ENCODE peak calls at places on chromosomes 13 and 19, in eight cellular contexts. M is H54, Y is activated T-cell treated with anti-CD3 and anti-CD28 coated beads for 1 hour, T is small intestine, B is neural crest cell, P is DMS153, H is bronchial epithelial cell, V is T-helper 1 cell. R is an unnamed sample.

GRCh38 chr13:21638319-21639282 is 32.3 kb upstream of the FGF9 start:
- DNase-seq in M (no peak), Y (peak; percentile 11), T (peak; percentile 49), B (peak; percentile 43), P (no peak), H (peak; percentile 90), V (peak; percentile 9), R (no peak)

GRCh38 chr19:1066251-1066747 is 668 bp upstream of the ARHGAP45 start:
- DNase-seq in M (no peak), Y (no peak), T (no peak), B (no peak), P (no peak), H (no peak), V (no peak), R (no peak)

GRCh38 chr13:111027481-111028439 is 87.3 kb upstream of the ARHGEF7 start:
- DNase-seq in M (no peak), Y (no peak), T (no peak), B (no peak), P (no peak), H (peak; percentile 7), V (no peak), R (no peak)

GRCh38 chr13:90055121-90055520 is 1292.4 kb upstream of the MIR17HG start:
- DNase-seq in M (no peak), Y (no peak), T (no peak), B (no peak), P (peak; percentile 15), H (peak; percentile 90), V (no peak), R (no peak)

GRCh38 chr19:39246951-39247669 is 1.5 kb downstream of the IFNL4 start:
- DNase-seq in M (no peak), Y (no peak), T (no peak), B (peak; percentile 18), P (peak; percentile 3), H (no peak), V (no peak), R (no peak)

GRCh38 chr19:45817010-45817724 is 2.1 kb upstream of the RSPH6A start:
- DNase-seq in M (peak; percentile 91), Y (peak; percentile 97), T (peak; percentile 89), B (peak; percentile 100), P (peak; percentile 65), H (peak; percentile 83), V (peak; percentile 91), R (peak; percentile 73)

GRCh38 chr13:51371768-51372399 is 32.4 kb downstream of the SERPINE3 start:
- DNase-seq in M (no peak), Y (no peak), T (no peak), B (no peak), P (no peak), H (no peak), V (no peak), R (no peak)

GRCh38 chr19:38298841-38299680 is 5.0 kb upstream of the C19orf33 start:
- DNase-seq in M (no peak), Y (no peak), T (no peak), B (no peak), P (no peak), H (no peak), V (no peak), R (no peak)

GRCh38 chr19:19758164-19758563 is 25.3 kb upstream of the ZNF14 start:
- DNase-seq in M (no peak), Y (no peak), T (no peak), B (no peak), P (no peak), H (no peak), V (no peak), R (no peak)

GRCh38 chr13:109211616-109212015 is 574.8 kb downstream of the IRS2 start:
- DNase-seq in M (peak; percentile 18), Y (no peak), T (no peak), B (peak; percentile 46), P (no peak), H (peak; percentile 52), V (no peak), R (no peak)

GRCh38 chr13:46113596-46113995 is 8.8 kb upstream of the CPB2 start:
- DNase-seq in M (no peak), Y (no peak), T (no peak), B (no peak), P (no peak), H (peak; percentile 78), V (no peak), R (no peak)

GRCh38 chr13:69947577-69947976 is 160.0 kb upstream of the ATXN8OS start:
- DNase-seq in M (no peak), Y (no peak), T (no peak), B (no peak), P (no peak), H (no peak), V (no peak), R (no peak)

GRCh38 chr19:37468961-37469777 is at the start of gene ZNF570:
- DNase-seq in M (no peak), Y (peak; percentile 81), T (peak; percentile 87), B (peak; percentile 78), P (peak; percentile 47), H (peak; percentile 67), V (peak; percentile 89), R (peak; percentile 57)

GRCh38 chr13:111005808-111006494 is 91.1 kb upstream of the ANKRD10 start:
- DNase-seq in M (no peak), Y (no peak), T (no peak), B (no peak), P (no peak), H (no peak), V (no peak), R (peak; percentile 97)

GRCh38 chr19:57242821-57243220 is 2.4 kb downstream of the ZNF805 start:
- DNase-seq in M (no peak), Y (no peak), T (no peak), B (no peak), P (no peak), H (no peak), V (no peak), R (no peak)

GRCh38 chr13:40596484-40596883 is 70.0 kb downstream of the FOXO1 start:
- DNase-seq in M (no peak), Y (no peak), T (no peak), B (no peak), P (no peak), H (no peak), V (peak; percentile 44), R (no peak)

GRCh38 chr19:46824887-46825730 is 25.5 kb downstream of the AP2S1 start:
- DNase-seq in M (no peak), Y (no peak), T (no peak), B (no peak), P (no peak), H (no peak), V (peak; percentile 53), R (no peak)

GRCh38 chr13:42707596-42707995 is 73.8 kb upstream of the FAM216B start:
- DNase-seq in M (no peak), Y (no peak), T (no peak), B (no peak), P (no peak), H (peak; percentile 29), V (no peak), R (no peak)

GRCh38 chr19:28456264-28456663 is 756.7 kb downstream of the UQCRFS1 start:
- DNase-seq in M (no peak), Y (no peak), T (no peak), B (no peak), P (no peak), H (no peak), V (no peak), R (no peak)

GRCh38 chr13:78978381-78978998 is 319.5 kb upstream of the OBI1 start:
- DNase-seq in M (peak; percentile 7), Y (peak; percentile 12), T (peak; percentile 55), B (peak; percentile 60), P (peak; percentile 77), H (peak; percentile 65), V (peak; percentile 42), R (peak; percentile 41)

GRCh38 chr13:107459430-107459829 is 755.9 kb downstream of the LIG4 start:
- DNase-seq in M (no peak), Y (no peak), T (no peak), B (no peak), P (no peak), H (no peak), V (no peak), R (no peak)

GRCh38 chr19:58009666-58010301 is 7.2 kb upstream of the ZNF606 start:
- DNase-seq in M (no peak), Y (peak; percentile 25), T (peak; percentile 51), B (no peak), P (no peak), H (peak; percentile 75), V (peak; percentile 35), R (no peak)

GRCh38 chr13:24228852-24229458 is 68.4 kb downstream of the SPATA13 start:
- DNase-seq in M (peak; percentile 9), Y (no peak), T (peak; percentile 69), B (no peak), P (peak; percentile 54), H (peak; percentile 67), V (peak; percentile 63), R (peak; percentile 12)

GRCh38 chr19:35206855-35207254 is 21.7 kb downstream of the FAM187B start:
- DNase-seq in M (no peak), Y (no peak), T (no peak), B (no peak), P (no peak), H (no peak), V (no peak), R (no peak)

GRCh38 chr13:99809931-99810330 is 161.6 kb downstream of the ZIC5 start:
- DNase-seq in M (no peak), Y (no peak), T (peak; percentile 81), B (no peak), P (no peak), H (no peak), V (no peak), R (no peak)

GRCh38 chr19:58581227-58582141 is 8.3 kb upstream of the MZF1 start:
- DNase-seq in M (no peak), Y (peak; percentile 83), T (peak; percentile 50), B (peak; percentile 92), P (no peak), H (peak; percentile 68), V (peak; percentile 88), R (no peak)

GRCh38 chr19:49910179-49910578 is 13.5 kb upstream of the IL4I1 start:
- DNase-seq in M (no peak), Y (no peak), T (no peak), B (no peak), P (no peak), H (no peak), V (no peak), R (no peak)

GRCh38 chr13:112900691-112901091 is 68.3 kb upstream of the MCF2L start:
- DNase-seq in M (no peak), Y (no peak), T (no peak), B (no peak), P (no peak), H (no peak), V (no peak), R (no peak)

GRCh38 chr19:28466107-28467045 is 746.6 kb downstream of the UQCRFS1 start:
- DNase-seq in M (peak; percentile 47), Y (peak; percentile 54), T (peak; percentile 61), B (peak; percentile 78), P (peak; percentile 72), H (peak; percentile 13), V (peak; percentile 13), R (no peak)

GRCh38 chr13:36297600-36298338 is at the start of gene CCDC169:
- DNase-seq in M (peak; percentile 39), Y (peak; percentile 43), T (peak; percentile 61), B (peak; percentile 49), P (peak; percentile 16), H (peak; percentile 32), V (peak; percentile 65), R (peak; percentile 42)

GRCh38 chr13:80442613-80443012 is 101.7 kb upstream of the SPRY2 start:
- DNase-seq in M (no peak), Y (no peak), T (no peak), B (no peak), P (no peak), H (no peak), V (no peak), R (no peak)

GRCh38 chr13:93805736-93806135 is 579.1 kb downstream of the GPC6 start:
- DNase-seq in M (no peak), Y (no peak), T (no peak), B (no peak), P (no peak), H (no peak), V (no peak), R (no peak)

GRCh38 chr13:48838193-48839000 is 137.3 kb upstream of the FNDC3A start:
- DNase-seq in M (no peak), Y (no peak), T (no peak), B (no peak), P (peak; percentile 16), H (no peak), V (no peak), R (no peak)

GRCh38 chr19:39430675-39431593 is 4.8 kb downstream of the RPS16 start:
- DNase-seq in M (peak; percentile 85), Y (no peak), T (peak; percentile 38), B (no peak), P (peak; percentile 95), H (peak; percentile 98), V (peak; percentile 95), R (peak; percentile 76)

R was measured in SHP77 treated with DMSO at 0.1 percent for 48 hours.